ENCODE peak calls at places on chromosome 2, in eight cellular contexts. F is MCF 10A; Z is T-helper 9 cell; R is activated CD4-positive, alpha-beta T cell treated with anti-CD3 and anti-CD28 coated beads, Interleukin-2, amount 50 U/mL, for 48 hours; L is cardiac fibroblast; T is SJSA1; Q is HCEC 1CT; N is psoas muscle. M is an unnamed sample.

GRCh38 chr2:120847700-120848321 is 112.1 kb downstream of the GLI2 start:
- DNase-seq in L (no peak), Z (no peak), F (no peak), Q (no peak), R (no peak), N (no peak), T (peak), M (no peak)

GRCh38 chr2:161208527-161209139 is 48.4 kb downstream of the TANK start:
- DNase-seq in R (no peak), Q (peak), N (no peak), F (peak), T (peak), L (peak), Z (no peak), M (no peak)

GRCh38 chr2:71545572-71546274 is 92.4 kb downstream of the DYSF start:
- DNase-seq in N (no peak), Z (no peak), F (peak), Q (peak), T (peak), L (peak), R (peak), M (no peak)

GRCh38 chr2:240310201-240310600 is 125.3 kb upstream of the GPC1 start:
- DNase-seq in F (no peak), L (no peak), Z (no peak), Q (no peak), R (no peak), T (no peak), N (no peak), M (no peak)

GRCh38 chr2:2707111-2708035 is 376.3 kb upstream of the MYT1L start:
- DNase-seq in N (no peak), R (no peak), F (no peak), T (no peak), Q (no peak), Z (no peak), L (no peak), M (no peak)

GRCh38 chr2:42055573-42056514 is 8.0 kb downstream of the PKDCC start:
- DNase-seq in N (no peak), Z (no peak), R (no peak), T (no peak), L (no peak), F (no peak), Q (no peak), M (no peak)

GRCh38 chr2:203718087-203718486 is 11.6 kb downstream of the CD28 start:
- DNase-seq in Q (no peak), R (peak), N (no peak), T (no peak), Z (peak), F (no peak), L (peak), M (peak)

GRCh38 chr2:218781691-218782528 is at the start of gene CYP27A1:
- DNase-seq in Q (peak), F (no peak), N (peak), L (peak), R (no peak), T (peak), Z (no peak), M (no peak)

GRCh38 chr2:79611448-79612016 is 98.7 kb downstream of the CTNNA2 start:
- DNase-seq in Q (no peak), R (no peak), T (no peak), N (no peak), F (no peak), Z (no peak), L (no peak), M (no peak)

GRCh38 chr2:9958057-9958456 is 6.6 kb downstream of the GRHL1 start:
- DNase-seq in T (no peak), R (no peak), N (no peak), Z (no peak), L (no peak), F (no peak), Q (no peak), M (no peak)